ENCODE peak calls at places on chromosomes 2 and 18, in four cellular contexts. T is NCI-H1417; V is CD4-positive, alpha-beta memory T cell; G is neural crest cell. B is an unnamed sample.

GRCh38 chr2:36695746-36696415 is 626 bp upstream of the VIT start:
- DNase-seq in V (no peak), G (no peak), T (no peak), B (peak)

GRCh38 chr2:75309596-75310290 is 110.4 kb upstream of the TACR1 start:
- DNase-seq in T (no peak), G (no peak), V (no peak), B (no peak)

GRCh38 chr2:71670430-71670795 is 217.1 kb downstream of the DYSF start:
- DNase-seq in V (no peak), T (no peak), G (peak), B (no peak)

GRCh38 chr2:159366538-159366937 is 80.0 kb upstream of the WDSUB1 start:
- DNase-seq in T (no peak), G (no peak), V (no peak), B (no peak)

GRCh38 chr18:11548940-11549551 is 60.4 kb upstream of the SLC35G4 start:
- DNase-seq in V (no peak), G (no peak), T (no peak), B (no peak)

GRCh38 chr2:46193356-46193755 is 103.9 kb upstream of the EPAS1 start:
- DNase-seq in T (no peak), V (no peak), G (no peak), B (no peak)

GRCh38 chr2:220556658-220557057 is 929.2 kb downstream of the SLC4A3 start:
- DNase-seq in G (no peak), V (no peak), T (no peak), B (no peak)

GRCh38 chr2:20574930-20575329 is 76.0 kb downstream of the HS1BP3 start:
- DNase-seq in G (no peak), T (no peak), V (no peak), B (no peak)

GRCh38 chr2:201880620-201881381 is 74.5 kb downstream of the CDK15 start:
- DNase-seq in V (no peak), G (no peak), T (no peak), B (peak)

GRCh38 chr2:32798841-32799240 is 147.9 kb upstream of the LTBP1 start:
- DNase-seq in G (no peak), V (no peak), T (no peak), B (no peak)

GRCh38 chr2:144430722-144431163 is 89.2 kb downstream of the ZEB2 start:
- DNase-seq in V (no peak), G (no peak), T (peak), B (peak)

GRCh38 chr2:231904161-231904611 is 22.0 kb downstream of the NPPC start:
- DNase-seq in G (no peak), T (no peak), V (no peak), B (no peak)

GRCh38 chr2:201786471-201786870 is 5.7 kb upstream of the ALS2 start:
- DNase-seq in V (no peak), T (no peak), G (no peak), B (no peak)

GRCh38 chr2:119011162-119011909 is 69.3 kb downstream of the MARCO start:
- DNase-seq in V (no peak), G (peak), T (peak), B (no peak)

GRCh38 chr2:205543937-205544702 is 138.2 kb upstream of the NRP2 start:
- DNase-seq in G (no peak), V (no peak), T (peak), B (no peak)

GRCh38 chr2:116804901-116805300 is 1009.6 kb upstream of the DDX18 start:
- DNase-seq in T (no peak), G (no peak), V (no peak), B (no peak)

GRCh38 chr2:85744771-85745601 is 8.8 kb upstream of the ATOH8 start:
- DNase-seq in G (no peak), V (no peak), T (no peak), B (peak)

GRCh38 chr2:219469186-219469724 is 29.4 kb upstream of the GMPPA start:
- DNase-seq in V (no peak), T (no peak), G (no peak), B (no peak)

GRCh38 chr18:30562231-30562630 is 480.3 kb downstream of the DSC3 start:
- DNase-seq in G (no peak), T (no peak), V (no peak), B (no peak)

GRCh38 chr2:142707318-142707717 is 170.1 kb upstream of the KYNU start:
- DNase-seq in G (no peak), T (no peak), V (no peak), B (no peak)

GRCh38 chr18:37487400-37487831 is 78.2 kb downstream of the CELF4 start:
- DNase-seq in T (no peak), G (no peak), V (no peak), B (no peak)

GRCh38 chr2:130806370-130806769 is 30.3 kb upstream of the ARHGEF4 start:
- DNase-seq in T (peak), G (no peak), V (no peak), B (no peak)

GRCh38 chr2:151238527-151239487 is 22.9 kb downstream of the RBM43 start:
- DNase-seq in G (peak), T (peak), V (peak), B (peak)

GRCh38 chr18:9808530-9809241 is 77.1 kb upstream of the TXNDC2 start:
- DNase-seq in V (no peak), G (no peak), T (no peak), B (peak)

GRCh38 chr2:43519711-43520221 is 76.1 kb downstream of the THADA start:
- DNase-seq in G (no peak), V (no peak), T (no peak), B (peak)

GRCh38 chr2:206989306-206989705 is 50.0 kb downstream of the CPO start:
- DNase-seq in G (no peak), T (no peak), V (no peak), B (no peak)

GRCh38 chr2:10161206-10161931 is 38.8 kb downstream of the RRM2 start:
- DNase-seq in V (no peak), T (peak), G (no peak), B (no peak)

GRCh38 chr2:163731735-163732134 is 4.1 kb downstream of the FIGN start:
- DNase-seq in V (no peak), T (peak), G (no peak), B (no peak)

GRCh38 chr2:121338281-121338680 is 53.3 kb upstream of the TFCP2L1 start:
- DNase-seq in T (no peak), G (no peak), V (no peak), B (no peak)

GRCh38 chr2:53473236-53473635 is 294.4 kb upstream of the CHAC2 start:
- DNase-seq in T (peak), G (no peak), V (no peak), B (no peak)

GRCh38 chr2:77834360-77835002 is 312.3 kb upstream of the LRRTM4 start:
- DNase-seq in T (no peak), V (no peak), G (no peak), B (no peak)

GRCh38 chr18:63183952-63184351 is 135.6 kb downstream of the BCL2 start:
- DNase-seq in V (no peak), G (no peak), T (no peak), B (no peak)

GRCh38 chr2:16546128-16546754 is 119.4 kb downstream of the CYRIA start:
- DNase-seq in T (no peak), V (no peak), G (peak), B (no peak)

GRCh38 chr2:113966832-113967231 is 76.9 kb downstream of the ACTR3 start:
- DNase-seq in T (peak), V (no peak), G (no peak), B (peak)

GRCh38 chr2:55087930-55088329 is 37.7 kb upstream of the RTN4 start:
- DNase-seq in G (no peak), T (no peak), V (no peak), B (no peak)

GRCh38 chr2:141703506-141703905 is 427.3 kb downstream of the LRP1B start:
- DNase-seq in T (peak), V (no peak), G (no peak), B (no peak)

B was measured in fibroblast of gingiva.